ENCODE peak calls at places on chromosomes 3 and 15, in six cellular contexts. H is GM23248; C is hippocampal formation; N is activated CD8-positive, alpha-beta memory T cell treated with anti-CD3 and anti-CD28 coated beads for 1 hour; U is left lung; O is M059J. X is an unnamed sample.

GRCh38 chr15:57017024-57017423 is 98.6 kb downstream of the TCF12 start:
- DNase-seq in H (peak), C (peak), N (no peak), U (no peak), O (no peak), X (no peak)

GRCh38 chr15:70382009-70382749 is 284.5 kb upstream of the TLE3 start:
- DNase-seq in H (no peak), C (no peak), N (no peak), U (no peak), O (no peak), X (no peak)

GRCh38 chr15:68113273-68113672 is 59.2 kb downstream of the PIAS1 start:
- DNase-seq in H (peak), C (no peak), N (no peak), U (no peak), O (peak), X (no peak)

GRCh38 chr3:16554126-16554525 is 40.6 kb upstream of the RFTN1 start:
- DNase-seq in H (no peak), C (no peak), N (no peak), U (no peak), O (no peak), X (no peak)

GRCh38 chr15:85753261-85753660 is 41.5 kb downstream of the KLHL25 start:
- DNase-seq in H (no peak), C (no peak), N (no peak), U (peak), O (no peak), X (no peak)

GRCh38 chr3:171088496-171088895 is 62.0 kb upstream of the SLC2A2 start:
- DNase-seq in H (no peak), C (no peak), N (no peak), U (no peak), O (no peak), X (no peak)

GRCh38 chr3:94071713-94072284 is 8.9 kb downstream of the NSUN3 start:
- DNase-seq in H (no peak), C (no peak), N (no peak), U (no peak), O (no peak), X (no peak)

GRCh38 chr3:71962561-71963240 is 177.8 kb upstream of the PROK2 start:
- DNase-seq in H (peak), C (no peak), N (no peak), U (no peak), O (peak), X (no peak)

GRCh38 chr3:4290272-4290893 is 12.8 kb upstream of the SETMAR start:
- DNase-seq in H (peak), C (peak), N (no peak), U (no peak), O (peak), X (no peak)

X was measured in lower lobe of right lung.